ENCODE peak calls at places on chromosomes 16 and 17, in ten cellular contexts. N, O, Z, I, T, Y, D, C, E and K are unnamed samples.
A peak's percentile ranks its signal among the peaks of the same experiment; 100 is the strongest.

GRCh38 chr16:67296422-67296821 is 17.1 kb downstream of the PLEKHG4 start:
- DNase-seq in E (no peak), C (no peak), Z (peak; percentile 47), T (no peak), Y (no peak), N (peak; percentile 80), I (no peak), D (no peak), O (peak; percentile 62), K (no peak)

GRCh38 chr16:66523861-66524354 is 26.0 kb downstream of the TK2 start:
- DNase-seq in Y (no peak), C (peak; percentile 34), O (no peak), Z (peak; percentile 26), N (no peak), D (no peak), E (no peak), I (no peak), T (no peak), K (no peak)

GRCh38 chr16:7449808-7450207 is 117.2 kb downstream of the RBFOX1 start:
- DNase-seq in Y (no peak), Z (no peak), O (no peak), D (no peak), N (no peak), C (no peak), I (no peak), T (no peak), E (no peak), K (no peak)

GRCh38 chr17:57873261-57874057 is 23.6 kb upstream of the MRPS23 start:
- DNase-seq in N (no peak), C (no peak), D (no peak), O (no peak), Z (no peak), I (no peak), E (no peak), T (no peak), Y (no peak), K (no peak)

GRCh38 chr17:83125515-83126274 is 46.3 kb downstream of the METRNL start:
- DNase-seq in T (peak; percentile 78), D (no peak), E (peak; percentile 68), I (no peak), O (no peak), C (no peak), Y (no peak), N (peak; percentile 80), Z (no peak), K (no peak)

GRCh38 chr17:15092762-15093161 is 172.4 kb downstream of the PMP22 start:
- DNase-seq in I (no peak), D (no peak), T (no peak), N (peak; percentile 38), Z (no peak), Y (no peak), E (no peak), O (peak; percentile 35), C (no peak), K (no peak)

GRCh38 chr16:22291860-22292692 is 5.1 kb upstream of the POLR3E start:
- DNase-seq in E (no peak), C (no peak), O (peak; percentile 35), N (peak; percentile 55), D (no peak), Z (peak; percentile 44), I (no peak), Y (no peak), T (no peak), K (no peak)

GRCh38 chr16:75304521-75305363 is 53.3 kb upstream of the BCAR1 start:
- DNase-seq in Y (no peak), N (peak; percentile 97), T (peak; percentile 68), C (no peak), O (peak; percentile 92), Z (peak; percentile 93), I (peak; percentile 89), E (no peak), D (no peak), K (no peak)

GRCh38 chr17:18191071-18191667 is 7.5 kb downstream of the ALKBH5 start:
- DNase-seq in O (peak; percentile 17), T (peak; percentile 71), I (peak; percentile 85), Z (peak; percentile 55), Y (no peak), D (no peak), E (no peak), C (no peak), N (no peak), K (no peak)

GRCh38 chr17:17494499-17495447 is 1.4 kb downstream of the RASD1 start:
- DNase-seq in Z (peak; percentile 49), N (peak; percentile 43), O (peak; percentile 37), C (no peak), T (peak; percentile 79), I (peak; percentile 51), E (peak; percentile 81), Y (no peak), D (peak; percentile 77), K (no peak)

GRCh38 chr17:58394534-58395223 is 22.7 kb downstream of the RNF43 start:
- DNase-seq in I (no peak), Z (no peak), T (no peak), N (no peak), Y (no peak), E (no peak), C (no peak), O (no peak), D (no peak), K (no peak)

GRCh38 chr16:22192261-22193133 is 13.6 kb upstream of the EEF2K start:
- DNase-seq in E (peak; percentile 83), I (peak; percentile 72), T (peak; percentile 96), C (peak; percentile 63), Z (peak; percentile 97), O (peak; percentile 95), Y (no peak), N (peak; percentile 95), D (peak; percentile 50), K (no peak)

GRCh38 chr16:85986931-85987749 is 88.2 kb downstream of the IRF8 start:
- DNase-seq in C (peak; percentile 27), Z (no peak), D (peak; percentile 69), E (no peak), N (no peak), O (no peak), Y (no peak), T (peak; percentile 64), I (peak; percentile 17), K (no peak)

GRCh38 chr16:14310519-14310991 is 239.4 kb downstream of the MRTFB start:
- DNase-seq in C (no peak), I (peak; percentile 39), O (peak; percentile 44), Y (no peak), Z (peak; percentile 41), T (no peak), D (peak; percentile 45), N (peak; percentile 68), E (peak; percentile 47), K (no peak)

GRCh38 chr17:72467841-72468653 is 347.2 kb downstream of the SOX9 start:
- DNase-seq in T (no peak), Y (no peak), O (no peak), N (peak; percentile 81), C (no peak), D (peak; percentile 64), Z (peak; percentile 81), I (peak; percentile 32), E (no peak), K (no peak)

GRCh38 chr17:55437165-55437605 is 15.6 kb upstream of the MMD start:
- DNase-seq in C (no peak), Z (no peak), N (no peak), T (no peak), E (no peak), O (no peak), D (peak; percentile 34), I (no peak), Y (no peak), K (no peak)

GRCh38 chr16:354971-355441 is 2.5 kb upstream of the AXIN1 start:
- DNase-seq in Y (no peak), D (no peak), Z (no peak), C (peak; percentile 54), E (no peak), T (no peak), I (no peak), N (no peak), O (no peak), K (no peak)

GRCh38 chr16:87538594-87538993 is 45.8 kb upstream of the ZCCHC14 start:
- DNase-seq in Z (peak; percentile 31), D (no peak), T (no peak), I (no peak), N (peak; percentile 83), E (no peak), Y (peak; percentile 92), O (peak; percentile 91), C (no peak), K (no peak)

GRCh38 chr17:12554251-12554650 is 111.4 kb upstream of the MYOCD start:
- DNase-seq in Z (no peak), I (no peak), N (peak; percentile 29), T (no peak), D (no peak), Y (no peak), E (no peak), O (no peak), C (no peak), K (no peak)
- TF ChIP-seq CTCF in Z (no peak), I (no peak), N (no peak), T (no peak), D (no peak), Y (peak; percentile 16), E (no peak), O (no peak), C (no peak), K (no peak)

DNA sequence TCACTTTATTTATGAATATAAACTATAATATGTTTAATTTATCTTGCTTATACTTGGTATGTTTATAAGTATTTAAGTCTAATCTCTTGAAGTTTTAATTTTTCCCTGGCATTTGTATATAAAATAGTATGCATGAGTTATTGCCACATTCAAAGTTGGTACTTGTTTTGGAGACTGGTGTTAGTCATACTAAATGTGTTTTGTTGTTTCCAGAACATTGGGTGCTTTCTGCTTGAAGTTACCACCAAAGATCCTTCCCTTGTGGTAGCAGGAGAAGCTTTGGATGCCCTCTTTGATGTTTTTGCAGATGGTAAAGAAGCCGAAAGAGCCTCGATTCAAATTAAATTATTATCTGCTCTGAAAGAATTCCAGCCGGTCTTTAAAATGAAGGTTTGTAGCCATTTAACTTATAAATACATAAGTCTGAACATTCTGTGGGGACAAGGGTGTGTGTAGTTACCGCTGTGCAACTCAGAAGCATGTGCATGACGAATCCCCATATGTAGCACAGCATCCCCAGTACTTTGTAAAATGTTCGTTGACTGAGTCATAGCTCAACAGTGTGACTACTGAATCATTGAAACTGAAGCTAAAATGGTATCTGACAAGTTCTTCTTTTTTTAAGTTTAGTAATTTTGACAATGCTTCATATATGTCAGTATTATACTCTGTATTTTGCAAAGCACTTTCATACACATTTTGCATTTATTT is 36.4 kb downstream of the HEATR3 start:
- DNase-seq in E (no peak), Z (no peak), C (no peak), N (peak; percentile 81), Y (no peak), D (no peak), I (no peak), O (peak; percentile 85), T (no peak), K (no peak)
- TF ChIP-seq CTCF in E (no peak), Z (no peak), C (no peak), N (no peak), Y (no peak), D (no peak), I (no peak), O (no peak), T (no peak), K (no peak)

GRCh38 chr17:4560837-4561241 is 462 bp upstream of the GGT6 start:
- DNase-seq in Z (peak; percentile 76), Y (no peak), E (no peak), T (peak; percentile 61), O (no peak), N (peak; percentile 20), C (no peak), D (peak; percentile 38), I (no peak), K (no peak)
- TF ChIP-seq CTCF in Z (no peak), Y (no peak), E (no peak), T (no peak), O (no peak), N (no peak), C (no peak), D (peak; percentile 47), I (no peak), K (peak; percentile 33)

GRCh38 chr17:80035937-80036714 is at the start of gene CCDC40:
- DNase-seq in C (peak; percentile 73), D (peak; percentile 94), I (peak; percentile 89), T (peak; percentile 93), N (peak; percentile 72), E (peak; percentile 92), Z (peak; percentile 80), O (peak; percentile 70), Y (peak; percentile 95), K (peak; percentile 88)
- TF ChIP-seq CTCF in C (peak; percentile 25), D (peak; percentile 25), I (peak; percentile 9), T (no peak), N (peak; percentile 6), E (peak; percentile 24), Z (no peak), O (no peak), Y (peak; percentile 23), K (peak; percentile 26)